ENCODE peak calls at places on chromosomes 6 and 20, in five cellular contexts. P is GM23338, S is GM12878, E is HL-60, R is SK-N-SH. G is an unnamed sample.

GRCh38 chr20:23301436-23302050 is 49.0 kb upstream of the NXT1 start:
- DNase-seq in P (no peak), S (no peak), E (no peak), R (no peak), G (no peak)

GRCh38 chr20:15967334-15967733 is 605.9 kb downstream of the KIF16B start:
- DNase-seq in P (no peak), S (no peak), E (no peak), R (no peak), G (no peak)

GRCh38 chr6:15543262-15543917 is 119.4 kb downstream of the DTNBP1 start:
- DNase-seq in P (no peak), S (no peak), E (peak), R (no peak), G (no peak)

GRCh38 chr6:34227656-34228421 is 8.8 kb upstream of the HMGA1 start:
- DNase-seq in P (no peak), S (no peak), E (no peak), R (no peak), G (no peak)

GRCh38 chr6:6393069-6393529 is 72.6 kb upstream of the F13A1 start:
- DNase-seq in P (no peak), S (no peak), E (no peak), R (no peak), G (no peak)

GRCh38 chr20:58469500-58470129 is 45.6 kb downstream of the APCDD1L start:
- DNase-seq in P (no peak), S (no peak), E (no peak), R (no peak), G (no peak)

GRCh38 chr20:38671186-38671585 is 53.1 kb upstream of the SLC32A1 start:
- DNase-seq in P (peak), S (no peak), E (no peak), R (no peak), G (no peak)

GRCh38 chr6:159760602-159761057 is 1.2 kb upstream of the ACAT2 start:
- DNase-seq in P (peak), S (no peak), E (no peak), R (no peak), G (no peak)

GRCh38 chr6:38110407-38111025 is 291.0 kb downstream of the ZFAND3 start:
- DNase-seq in P (no peak), S (no peak), E (no peak), R (no peak), G (no peak)

GRCh38 chr20:33733654-33734576 is 2.1 kb downstream of the ZNF341 start:
- DNase-seq in P (peak), S (peak), E (peak), R (no peak), G (no peak)

GRCh38 chr6:146550911-146551310 is 7.3 kb downstream of the RAB32 start:
- DNase-seq in P (no peak), S (no peak), E (no peak), R (no peak), G (no peak)

GRCh38 chr6:17907467-17908229 is 79.8 kb downstream of the KIF13A start:
- DNase-seq in P (no peak), S (no peak), E (peak), R (no peak), G (peak)

DNA sequence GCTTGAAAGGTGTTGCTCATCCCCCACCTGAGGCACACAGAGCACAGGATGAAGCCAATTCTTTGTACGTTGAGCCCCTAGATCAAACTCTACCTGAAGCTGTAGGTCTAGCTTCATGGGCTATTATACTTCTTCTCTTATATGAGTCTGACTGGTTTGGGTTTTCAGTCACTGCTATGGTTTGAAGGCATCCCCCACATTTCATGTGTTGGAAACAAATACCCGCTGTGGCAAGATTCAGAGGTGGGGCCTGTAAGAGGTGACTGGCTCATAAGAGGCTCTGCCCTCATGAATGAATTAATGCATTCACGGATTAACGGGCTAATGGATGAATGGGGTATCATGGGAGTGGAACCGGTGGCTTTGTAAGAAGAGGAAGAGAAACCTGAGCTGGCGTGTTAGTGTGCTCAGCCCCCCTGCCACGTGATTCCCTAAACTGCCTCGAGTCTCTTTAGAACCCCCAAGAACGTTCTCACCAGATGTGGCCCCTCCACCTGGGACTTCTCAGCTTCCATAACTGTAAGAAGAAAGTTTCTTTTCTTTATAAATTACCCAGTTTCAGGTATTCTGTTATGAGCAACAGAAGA is 39.2 kb downstream of the PREX1 start:
- DNase-seq in P (no peak), S (peak), E (no peak), R (no peak), G (no peak)
- H3K4me3 ChIP-seq in P (no peak), S (peak), E (no peak), R (no peak), G (no peak)

GRCh38 chr20:6053064-6053775 is 640 bp downstream of the LRRN4 start:
- DNase-seq in P (no peak), S (no peak), E (no peak), R (no peak), G (no peak)
- TF ChIP-seq REST in P (no peak), S (no peak), E (no peak), R (no peak), G (no peak)

GRCh38 chr6:44061375-44062104 is 65.7 kb downstream of the MRPL14 start:
- DNase-seq in P (no peak), S (no peak), E (no peak), R (no peak), G (no peak)
- TF ChIP-seq POLR2AphosphoS5 in P (no peak), S (no peak), E (no peak), R (no peak), G (no peak)

GRCh38 chr20:4513720-4514119 is 208.0 kb upstream of the PRND start:
- DNase-seq in P (no peak), S (no peak), E (no peak), R (no peak), G (peak)
- H3K4me3 ChIP-seq in P (no peak), S (no peak), E (no peak), R (no peak), G (no peak)

GRCh38 chr6:95577317-95578105 is at the start of gene MANEA:
- DNase-seq in P (peak), S (peak), E (peak), R (peak), G (no peak)

GRCh38 chr6:95576621-95577316 is 566 bp upstream of the MANEA start:
- DNase-seq in P (no peak), S (no peak), E (no peak), R (no peak), G (no peak)

GRCh38 chr6:95576218-95576617 is 1.1 kb upstream of the MANEA start:
- DNase-seq in P (no peak), S (no peak), E (no peak), R (no peak), G (no peak)

GRCh38 chr6:95578106-95578410 is 723 bp downstream of the MANEA start:
- DNase-seq in P (no peak), S (no peak), E (peak), R (no peak), G (no peak)

DNA sequence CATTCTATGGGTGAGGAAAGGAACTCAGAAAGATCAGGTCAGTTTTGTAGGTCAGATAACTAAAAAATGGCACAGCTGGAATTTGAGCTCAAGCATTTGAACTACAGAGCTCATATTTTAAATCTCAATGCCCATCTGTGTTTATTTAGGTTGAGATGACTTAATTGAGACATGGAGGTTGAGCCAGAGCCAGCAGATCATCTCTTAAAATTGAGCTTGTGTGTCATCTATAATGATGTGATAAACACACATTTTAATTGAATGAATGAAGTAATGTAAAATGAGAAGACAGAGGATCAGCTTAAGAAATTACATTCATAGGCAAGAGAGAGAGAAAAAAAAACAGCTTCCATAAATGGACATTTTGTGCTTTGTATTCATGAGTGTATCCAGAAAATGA is 3.7 kb downstream of the MANEA start:
- DNase-seq in P (no peak), S (no peak), E (no peak), R (peak), G (no peak)
- TF ChIP-seq REST in P (no peak), S (no peak), E (no peak), R (no peak), G (no peak)

GRCh38 chr6:82484737-82485650 is 121.4 kb downstream of the TPBG start:
- DNase-seq in P (no peak), S (no peak), E (no peak), R (no peak), G (no peak)
- TF ChIP-seq POLR2AphosphoS5 in P (no peak), S (no peak), E (no peak), R (no peak), G (no peak)

GRCh38 chr6:156977527-156978291 is 200.5 kb downstream of the ARID1B start:
- DNase-seq in P (no peak), S (no peak), E (no peak), R (no peak), G (no peak)
- H3K4me3 ChIP-seq in P (no peak), S (no peak), E (no peak), R (no peak), G (no peak)